ENCODE peak calls at places on chromosomes 12 and 14, in four cellular contexts. One of them, this sample, is unnamed.

GRCh38 chr14:20418501-20418909 is 5.2 kb upstream of the TEP1 start:
- DNase-seq in K562: no peak
- DNase-seq in GM12878: no peak
- DNase-seq in IMR-90: no peak
- DNase-seq in this sample: no peak

GRCh38 chr14:32202468-32202865 is 602 bp downstream of the RNU6-8 start:
- DNase-seq in IMR-90: peak
- DNase-seq in GM12878: no peak
- DNase-seq in K562: no peak
- DNase-seq in this sample: peak

GRCh38 chr12:129212221-129212630 is 358.9 kb downstream of the GLT1D1 start:
- DNase-seq in GM12878: no peak
- DNase-seq in IMR-90: no peak
- DNase-seq in K562: no peak
- DNase-seq in this sample: no peak

GRCh38 chr14:68291820-68292219 is 472.2 kb downstream of the RAD51B start:
- DNase-seq in GM12878: no peak
- DNase-seq in IMR-90: no peak
- DNase-seq in K562: peak
- DNase-seq in this sample: no peak

GRCh38 chr14:61120576-61120975 is 139.5 kb downstream of the SLC38A6 start:
- DNase-seq in IMR-90: no peak
- DNase-seq in K562: no peak
- DNase-seq in GM12878: no peak
- DNase-seq in this sample: no peak

GRCh38 chr14:77582511-77582910 is 33.9 kb downstream of the SPTLC2 start:
- DNase-seq in GM12878: no peak
- DNase-seq in IMR-90: peak
- DNase-seq in K562: no peak
- DNase-seq in this sample: peak

GRCh38 chr12:54144738-54145137 is 44.0 kb downstream of the SMUG1 start:
- DNase-seq in IMR-90: no peak
- DNase-seq in K562: no peak
- DNase-seq in GM12878: no peak
- DNase-seq in this sample: no peak

GRCh38 chr14:89617471-89618291 is 200.6 kb upstream of the FOXN3 start:
- DNase-seq in IMR-90: peak
- DNase-seq in GM12878: no peak
- DNase-seq in K562: no peak
- DNase-seq in this sample: peak

GRCh38 chr12:97650242-97650641 is 187.6 kb downstream of the RMST start:
- DNase-seq in GM12878: no peak
- DNase-seq in K562: no peak
- DNase-seq in IMR-90: no peak
- DNase-seq in this sample: no peak

GRCh38 chr12:44589697-44590096 is 286.4 kb downstream of the NELL2 start:
- DNase-seq in GM12878: no peak
- DNase-seq in IMR-90: no peak
- DNase-seq in K562: no peak
- DNase-seq in this sample: no peak

GRCh38 chr12:39145175-39145999 is 240.0 kb upstream of the CPNE8 start:
- DNase-seq in K562: no peak
- DNase-seq in IMR-90: no peak
- DNase-seq in GM12878: no peak
- DNase-seq in this sample: no peak

GRCh38 chr14:91360490-91361235 is 57.0 kb downstream of the CCDC88C start:
- DNase-seq in K562: no peak
- DNase-seq in IMR-90: no peak
- DNase-seq in GM12878: no peak
- DNase-seq in this sample: no peak

GRCh38 chr12:54486173-54486867 is 11.2 kb upstream of the NCKAP1L start:
- DNase-seq in IMR-90: no peak
- DNase-seq in K562: no peak
- DNase-seq in GM12878: no peak
- DNase-seq in this sample: no peak

GRCh38 chr12:131167334-131167733 is 213.6 kb downstream of the ADGRD1 start:
- DNase-seq in GM12878: no peak
- DNase-seq in K562: no peak
- DNase-seq in IMR-90: no peak
- DNase-seq in this sample: no peak

GRCh38 chr12:112183591-112184021 is 58.2 kb downstream of the TRAFD1 start:
- DNase-seq in IMR-90: no peak
- DNase-seq in K562: no peak
- DNase-seq in GM12878: peak
- DNase-seq in this sample: no peak

GRCh38 chr12:112183141-112183581 is 57.8 kb downstream of the TRAFD1 start:
- DNase-seq in IMR-90: peak
- DNase-seq in K562: peak
- DNase-seq in GM12878: peak
- DNase-seq in this sample: peak

GRCh38 chr12:112184056-112184887 is 58.9 kb downstream of the TRAFD1 start:
- DNase-seq in GM12878: no peak
- DNase-seq in K562: no peak
- DNase-seq in IMR-90: no peak
- DNase-seq in this sample: no peak

GRCh38 chr12:112180422-112180821 is 55.1 kb downstream of the TRAFD1 start:
- DNase-seq in IMR-90: no peak
- DNase-seq in K562: no peak
- DNase-seq in GM12878: no peak
- DNase-seq in this sample: no peak

DNA sequence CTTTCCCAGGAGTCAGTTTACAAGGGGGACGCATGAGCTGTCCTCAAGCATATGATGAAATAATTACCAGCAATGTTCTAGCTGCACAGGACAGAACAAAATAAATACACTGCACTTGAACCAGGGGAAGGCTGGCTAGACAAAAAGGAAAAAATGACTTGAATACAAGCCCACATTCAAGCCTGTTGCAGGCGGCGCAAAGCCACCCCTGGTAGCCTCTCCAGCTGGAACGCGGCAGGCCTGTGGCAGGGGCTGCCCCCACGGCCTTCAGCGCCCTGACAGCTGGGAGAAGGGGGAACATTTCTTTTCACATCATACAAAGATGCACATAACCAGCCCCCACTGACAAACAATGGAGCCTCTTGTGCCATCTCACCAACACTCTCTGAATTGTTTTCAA is 57.1 kb downstream of the TRAFD1 start:
- DNase-seq in GM12878: no peak
- DNase-seq in IMR-90: peak
- DNase-seq in K562: no peak
- DNase-seq in this sample: no peak
- TF ChIP-seq FOS in GM12878: no peak
- TF ChIP-seq FOS in IMR-90: no peak
- TF ChIP-seq FOS in K562: no peak
- TF ChIP-seq FOS in this sample: no peak

GRCh38 chr14:36553650-36554260 is 28.7 kb downstream of the NKX2-8 start:
- DNase-seq in IMR-90: peak
- DNase-seq in K562: peak
- DNase-seq in GM12878: no peak
- DNase-seq in this sample: peak
- TF ChIP-seq FOS in IMR-90: no peak
- TF ChIP-seq FOS in K562: no peak
- TF ChIP-seq FOS in GM12878: no peak
- TF ChIP-seq FOS in this sample: no peak

DNA sequence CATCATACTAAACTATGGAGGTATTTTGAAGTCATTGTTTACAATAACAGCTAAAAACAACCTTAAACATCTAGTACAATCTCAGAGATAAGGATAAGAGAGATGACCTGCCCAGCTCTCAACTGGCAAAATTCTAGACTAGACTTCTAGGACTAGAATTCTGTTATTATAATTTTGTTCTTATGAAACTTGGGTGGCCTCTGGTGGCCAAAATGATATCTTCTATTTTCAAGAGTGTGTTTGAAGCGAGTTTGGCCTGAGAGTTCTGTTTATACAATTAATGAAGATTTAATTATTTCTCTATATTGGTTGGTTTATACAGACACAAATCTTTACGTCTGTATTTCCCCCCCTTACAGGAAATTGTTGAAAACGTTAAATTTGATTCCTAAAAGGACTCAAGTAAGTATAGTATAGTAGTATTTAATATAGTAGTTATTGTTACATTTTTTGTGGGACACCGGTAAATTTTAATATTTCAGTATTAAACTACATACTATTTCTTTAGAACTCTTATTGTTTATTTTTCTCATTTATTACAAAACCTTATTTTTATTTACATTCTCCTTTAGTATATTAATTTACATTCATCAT is 6.4 kb downstream of the PPHLN1 start:
- DNase-seq in GM12878: no peak
- DNase-seq in K562: peak
- DNase-seq in IMR-90: peak
- DNase-seq in this sample: peak
- TF ChIP-seq FOS in GM12878: no peak
- TF ChIP-seq FOS in K562: no peak
- TF ChIP-seq FOS in IMR-90: no peak
- TF ChIP-seq FOS in this sample: no peak

GRCh38 chr12:113191236-113191635 is 5.7 kb downstream of the RITA1 start:
- DNase-seq in IMR-90: no peak
- DNase-seq in GM12878: no peak
- DNase-seq in K562: no peak
- DNase-seq in this sample: no peak
- TF ChIP-seq FOS in IMR-90: no peak
- TF ChIP-seq FOS in GM12878: no peak
- TF ChIP-seq FOS in K562: no peak
- TF ChIP-seq FOS in this sample: no peak

DNA sequence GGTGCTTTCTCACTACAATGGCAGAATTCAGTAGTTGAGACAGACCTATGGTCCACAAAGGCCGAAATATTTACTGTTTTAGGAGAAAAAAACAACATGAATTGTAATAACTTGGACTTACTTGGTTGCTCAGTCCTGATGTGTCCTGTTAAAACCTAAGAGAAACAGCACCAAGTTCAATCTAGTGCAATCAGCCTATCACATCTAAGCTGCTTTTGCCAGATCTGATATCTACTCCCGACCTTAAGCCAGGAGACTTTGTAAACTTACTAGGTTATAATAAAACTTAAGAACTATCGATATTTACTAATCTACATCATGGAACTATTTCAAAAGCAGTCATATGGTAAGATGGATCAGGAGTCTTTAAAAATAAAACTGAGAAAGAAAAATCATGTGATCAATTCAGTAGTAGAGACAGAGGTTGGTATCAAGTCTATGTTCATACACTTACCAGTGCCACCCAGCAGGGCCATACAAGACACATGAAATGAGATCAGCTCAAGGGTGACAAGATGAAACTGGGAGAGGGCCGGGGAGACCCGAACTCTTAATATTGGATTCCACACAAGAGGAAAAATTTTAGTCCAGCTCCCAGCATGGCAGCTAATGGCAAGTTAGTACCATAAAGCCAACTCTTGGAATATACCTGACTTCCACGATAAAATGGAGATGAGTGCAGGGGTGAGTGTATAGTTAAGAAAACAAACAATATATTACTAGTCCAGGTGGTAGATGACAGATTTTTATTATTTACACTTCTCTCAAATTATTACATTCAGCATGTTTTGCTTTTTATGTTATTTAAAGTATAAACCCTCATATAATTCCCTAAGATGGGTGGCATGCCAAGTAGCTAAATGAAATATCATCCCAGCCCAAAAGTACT is 27.5 kb downstream of the NUDT4 start:
- DNase-seq in IMR-90: no peak
- DNase-seq in K562: no peak
- DNase-seq in GM12878: no peak
- DNase-seq in this sample: no peak
- TF ChIP-seq FOS in IMR-90: no peak
- TF ChIP-seq FOS in K562: no peak
- TF ChIP-seq FOS in GM12878: no peak
- TF ChIP-seq FOS in this sample: no peak

GRCh38 chr14:104599446-104599845 is 5.1 kb downstream of the TMEM179 start:
- DNase-seq in K562: no peak
- DNase-seq in IMR-90: no peak
- DNase-seq in GM12878: no peak
- DNase-seq in this sample: no peak
- TF ChIP-seq FOS in K562: no peak
- TF ChIP-seq FOS in IMR-90: no peak
- TF ChIP-seq FOS in GM12878: no peak
- TF ChIP-seq FOS in this sample: no peak

GRCh38 chr12:88509851-88510250 is 70.4 kb downstream of the KITLG start:
- DNase-seq in K562: no peak
- DNase-seq in GM12878: no peak
- DNase-seq in IMR-90: no peak
- DNase-seq in this sample: no peak
- TF ChIP-seq FOS in K562: no peak
- TF ChIP-seq FOS in GM12878: no peak
- TF ChIP-seq FOS in IMR-90: no peak
- TF ChIP-seq FOS in this sample: no peak

This sample was measured in endothelial cell of umbilical vein.